ENCODE peak calls at places on chromosomes 2 and 18, in four cellular contexts. One of them, this sample, is unnamed.

GRCh38 chr2:207115715-207116364 is 49.9 kb downstream of the KLF7 start:
- DNase-seq in GM12878: no peak
- DNase-seq in SK-N-SH: peak
- DNase-seq in K562: no peak
- DNase-seq in this sample: no peak

GRCh38 chr2:38417745-38418689 is 40.9 kb upstream of the ATL2 start:
- DNase-seq in SK-N-SH: no peak
- DNase-seq in K562: no peak
- DNase-seq in GM12878: no peak
- DNase-seq in this sample: no peak

GRCh38 chr2:126784636-126785035 is 114.1 kb upstream of the TEX51 start:
- DNase-seq in GM12878: no peak
- DNase-seq in SK-N-SH: no peak
- DNase-seq in K562: no peak
- DNase-seq in this sample: no peak

GRCh38 chr2:128590309-128591021 is 271.8 kb upstream of the HS6ST1 start:
- DNase-seq in GM12878: no peak
- DNase-seq in SK-N-SH: no peak
- DNase-seq in K562: no peak
- DNase-seq in this sample: no peak

GRCh38 chr2:128773641-128774319 is 455.1 kb upstream of the HS6ST1 start:
- DNase-seq in GM12878: no peak
- DNase-seq in SK-N-SH: no peak
- DNase-seq in K562: no peak
- DNase-seq in this sample: no peak

GRCh38 chr2:101697794-101698418 is 399 bp downstream of the MAP4K4 start:
- DNase-seq in K562: peak
- DNase-seq in SK-N-SH: peak
- DNase-seq in GM12878: no peak
- DNase-seq in this sample: no peak

GRCh38 chr2:98572211-98572610 is 36.1 kb downstream of the COA5 start:
- DNase-seq in K562: no peak
- DNase-seq in GM12878: no peak
- DNase-seq in SK-N-SH: no peak
- DNase-seq in this sample: no peak

GRCh38 chr2:37720533-37721218 is 49.2 kb upstream of the CDC42EP3 start:
- DNase-seq in K562: no peak
- DNase-seq in GM12878: no peak
- DNase-seq in SK-N-SH: no peak
- DNase-seq in this sample: no peak

GRCh38 chr2:72274284-72274869 is 126.7 kb upstream of the CYP26B1 start:
- DNase-seq in GM12878: no peak
- DNase-seq in SK-N-SH: no peak
- DNase-seq in K562: no peak
- DNase-seq in this sample: no peak

GRCh38 chr2:96140941-96141623 is 2.8 kb upstream of the ASTL start:
- DNase-seq in K562: no peak
- DNase-seq in GM12878: no peak
- DNase-seq in SK-N-SH: no peak
- DNase-seq in this sample: no peak

GRCh38 chr2:134253117-134253704 is 661 bp upstream of the MGAT5 start:
- DNase-seq in K562: no peak
- DNase-seq in GM12878: peak
- DNase-seq in SK-N-SH: no peak
- DNase-seq in this sample: no peak

GRCh38 chr2:2793514-2793913 is 462.4 kb upstream of the MYT1L start:
- DNase-seq in GM12878: no peak
- DNase-seq in SK-N-SH: no peak
- DNase-seq in K562: no peak
- DNase-seq in this sample: no peak

GRCh38 chr2:133710613-133711012 is 142.3 kb upstream of the NCKAP5 start:
- DNase-seq in GM12878: no peak
- DNase-seq in K562: no peak
- DNase-seq in SK-N-SH: peak
- DNase-seq in this sample: no peak

GRCh38 chr2:160493227-160494028 is at the start of gene RBMS1:
- DNase-seq in K562: no peak
- DNase-seq in SK-N-SH: peak
- DNase-seq in GM12878: no peak
- DNase-seq in this sample: peak

GRCh38 chr2:109513749-109514588 is 99.8 kb downstream of the SEPTIN10 start:
- DNase-seq in K562: no peak
- DNase-seq in SK-N-SH: peak
- DNase-seq in GM12878: peak
- DNase-seq in this sample: no peak

GRCh38 chr18:46555724-46556123 is 101.3 kb downstream of the LOXHD1 start:
- DNase-seq in SK-N-SH: peak
- DNase-seq in K562: peak
- DNase-seq in GM12878: no peak
- DNase-seq in this sample: peak

GRCh38 chr18:28269750-28270149 is 92.8 kb upstream of the CDH2 start:
- DNase-seq in GM12878: no peak
- DNase-seq in K562: no peak
- DNase-seq in SK-N-SH: no peak
- DNase-seq in this sample: no peak

GRCh38 chr2:180367831-180368230 is 360.7 kb upstream of the CWC22 start:
- DNase-seq in GM12878: no peak
- DNase-seq in SK-N-SH: no peak
- DNase-seq in K562: no peak
- DNase-seq in this sample: no peak

GRCh38 chr2:229870903-229871650 is 50.7 kb downstream of the TRIP12 start:
- DNase-seq in GM12878: no peak
- DNase-seq in SK-N-SH: no peak
- DNase-seq in K562: no peak
- DNase-seq in this sample: no peak

GRCh38 chr2:231397011-231397927 is 1.8 kb downstream of the B3GNT7 start:
- DNase-seq in GM12878: no peak
- DNase-seq in K562: peak
- DNase-seq in SK-N-SH: no peak
- DNase-seq in this sample: no peak

GRCh38 chr2:30404354-30405265 is 42.4 kb upstream of the LCLAT1 start:
- DNase-seq in K562: no peak
- DNase-seq in SK-N-SH: no peak
- DNase-seq in GM12878: no peak
- DNase-seq in this sample: no peak

GRCh38 chr2:45288532-45288931 is 279.3 kb upstream of the SIX2 start:
- DNase-seq in K562: no peak
- DNase-seq in GM12878: no peak
- DNase-seq in SK-N-SH: no peak
- DNase-seq in this sample: no peak

GRCh38 chr2:240479561-240479960 is 44.1 kb downstream of the GPC1 start:
- DNase-seq in K562: no peak
- DNase-seq in SK-N-SH: peak
- DNase-seq in GM12878: no peak
- DNase-seq in this sample: no peak

GRCh38 chr2:226211439-226211838 is 588.2 kb downstream of the IRS1 start:
- DNase-seq in SK-N-SH: no peak
- DNase-seq in K562: no peak
- DNase-seq in GM12878: no peak
- DNase-seq in this sample: no peak

GRCh38 chr2:98277156-98277859 is 68.9 kb upstream of the CNGA3 start:
- DNase-seq in SK-N-SH: peak
- DNase-seq in K562: no peak
- DNase-seq in GM12878: no peak
- DNase-seq in this sample: no peak

GRCh38 chr2:19120181-19120580 is 238.2 kb downstream of the OSR1 start:
- DNase-seq in SK-N-SH: no peak
- DNase-seq in GM12878: no peak
- DNase-seq in K562: no peak
- DNase-seq in this sample: no peak

DNA sequence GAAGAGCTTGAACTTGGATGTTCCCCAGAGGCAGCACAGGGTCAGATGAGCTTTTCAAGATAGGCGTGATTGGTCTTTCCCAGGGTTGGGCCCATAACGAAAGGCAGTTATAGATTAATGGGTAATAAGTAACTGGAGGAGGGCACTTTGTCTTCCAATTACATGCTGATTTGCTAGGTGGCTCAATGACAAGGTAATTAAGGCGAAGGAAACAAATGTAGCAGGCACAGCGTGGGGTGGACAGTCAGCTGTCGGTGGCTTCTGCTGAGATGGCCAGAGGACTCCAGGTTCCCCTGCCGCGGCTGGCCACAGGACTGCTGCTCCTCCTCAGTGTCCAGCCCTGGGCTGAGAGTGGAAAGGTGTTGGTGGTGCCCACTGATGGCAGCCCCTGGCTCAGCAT is at the start of gene UGT1A4:
- DNase-seq in GM12878: no peak
- DNase-seq in K562: no peak
- DNase-seq in SK-N-SH: no peak
- DNase-seq in this sample: no peak
- TF ChIP-seq REST in GM12878: no peak
- TF ChIP-seq REST in K562: no peak
- TF ChIP-seq REST in SK-N-SH: no peak
- TF ChIP-seq REST in this sample: no peak

DNA sequence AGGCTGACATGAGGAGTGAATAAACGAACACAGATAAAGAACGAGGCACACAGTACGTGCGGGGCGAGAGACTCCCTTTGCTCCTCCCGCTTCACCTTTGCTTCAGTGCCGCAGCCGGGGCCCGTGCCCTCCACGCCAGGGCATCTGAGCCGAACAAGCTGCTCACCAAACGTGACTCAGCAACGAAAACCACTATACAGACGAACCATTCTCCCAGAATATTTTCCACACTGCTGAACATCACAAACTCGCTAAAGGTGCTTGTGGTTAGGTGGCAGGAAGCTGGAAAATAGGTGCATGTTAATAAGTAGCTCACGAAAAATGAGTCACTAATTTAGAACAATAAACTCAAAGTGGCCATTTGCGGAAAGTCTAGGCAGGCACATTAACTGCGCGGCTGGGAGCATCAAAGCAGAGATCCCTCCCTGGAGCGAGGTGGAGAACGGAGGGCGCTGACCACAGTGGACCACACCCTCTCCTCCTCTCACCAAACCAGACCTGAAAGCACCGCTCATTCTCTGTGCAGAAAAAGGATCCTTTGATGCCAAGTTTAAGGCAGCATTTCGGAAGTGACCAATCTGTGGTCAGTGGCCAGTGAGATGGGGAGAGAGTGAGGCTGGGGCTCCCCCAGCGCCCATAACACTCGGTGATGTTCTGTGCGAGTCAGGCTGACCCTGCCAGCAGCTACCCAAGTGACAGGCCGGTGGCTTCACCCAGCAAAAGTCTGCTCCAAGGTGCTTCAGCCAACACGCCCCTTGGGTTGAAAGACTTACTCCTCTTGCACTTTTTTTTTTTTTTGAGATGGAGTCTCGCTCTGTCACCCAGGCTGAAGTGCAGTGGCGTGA is 153.2 kb downstream of the HDAC4 start:
- DNase-seq in SK-N-SH: no peak
- DNase-seq in K562: no peak
- DNase-seq in GM12878: no peak
- DNase-seq in this sample: peak
- TF ChIP-seq FOXM1 in SK-N-SH: no peak
- TF ChIP-seq FOXM1 in K562: no peak
- TF ChIP-seq FOXM1 in GM12878: no peak
- TF ChIP-seq FOXM1 in this sample: no peak

GRCh38 chr2:149464396-149464795 is 123.2 kb downstream of the MMADHC start:
- DNase-seq in K562: no peak
- DNase-seq in GM12878: no peak
- DNase-seq in SK-N-SH: no peak
- DNase-seq in this sample: no peak
- TF ChIP-seq SIN3A in K562: no peak
- TF ChIP-seq SIN3A in GM12878: no peak
- TF ChIP-seq SIN3A in SK-N-SH: no peak
- TF ChIP-seq SIN3A in this sample: no peak

DNA sequence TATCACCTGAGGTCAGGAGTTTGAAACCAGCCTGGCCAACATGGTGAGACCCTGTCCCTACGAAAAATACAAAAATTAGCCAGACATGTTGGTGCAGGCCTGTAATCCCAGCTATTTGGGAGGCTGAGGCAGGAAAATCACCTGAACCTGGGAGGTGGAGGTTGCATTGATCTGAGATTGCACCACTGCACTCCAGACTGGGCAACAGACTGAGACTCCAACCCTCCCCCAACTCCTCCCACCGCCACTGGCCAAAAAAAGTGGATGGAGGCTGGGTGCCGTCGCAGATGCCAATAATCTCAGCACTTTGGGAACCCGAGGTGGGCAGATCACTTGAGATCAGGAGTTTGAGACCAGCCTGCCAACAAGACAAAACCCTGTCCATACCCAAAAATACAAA is 10.1 kb upstream of the SPIRE1 start:
- DNase-seq in SK-N-SH: no peak
- DNase-seq in GM12878: no peak
- DNase-seq in K562: no peak
- DNase-seq in this sample: no peak
- TF ChIP-seq REST in SK-N-SH: no peak
- TF ChIP-seq REST in GM12878: no peak
- TF ChIP-seq REST in K562: no peak
- TF ChIP-seq REST in this sample: no peak

GRCh38 chr18:74184875-74185274 is 36.6 kb downstream of the TIMM21 start:
- DNase-seq in K562: no peak
- DNase-seq in GM12878: no peak
- DNase-seq in SK-N-SH: no peak
- DNase-seq in this sample: no peak
- TF ChIP-seq FOXM1 in K562: no peak
- TF ChIP-seq FOXM1 in GM12878: no peak
- TF ChIP-seq FOXM1 in SK-N-SH: no peak
- TF ChIP-seq FOXM1 in this sample: no peak

GRCh38 chr2:174939046-174939445 is 66.1 kb downstream of the CHN1 start:
- DNase-seq in GM12878: no peak
- DNase-seq in SK-N-SH: no peak
- DNase-seq in K562: no peak
- DNase-seq in this sample: no peak
- TF ChIP-seq SIN3A in GM12878: no peak
- TF ChIP-seq SIN3A in SK-N-SH: no peak
- TF ChIP-seq SIN3A in K562: no peak
- TF ChIP-seq SIN3A in this sample: no peak

GRCh38 chr2:56565143-56565542 is 381.4 kb downstream of the CCDC85A start:
- DNase-seq in GM12878: no peak
- DNase-seq in SK-N-SH: no peak
- DNase-seq in K562: no peak
- DNase-seq in this sample: no peak
- TF ChIP-seq REST in GM12878: no peak
- TF ChIP-seq REST in SK-N-SH: no peak
- TF ChIP-seq REST in K562: no peak
- TF ChIP-seq REST in this sample: no peak

This sample was measured in HepG2.